ENCODE peak calls at places on chromosome 4, in four cellular contexts. O, A, M and I are unnamed samples.

GRCh38 chr4:57114973-57115372 is 4.8 kb upstream of the IGFBP7 start:
- DNase-seq in O (no peak), A (no peak), M (no peak), I (no peak)

GRCh38 chr4:124903995-124904722 is 191.6 kb upstream of the ANKRD50 start:
- DNase-seq in O (no peak), A (no peak), M (no peak), I (no peak)

GRCh38 chr4:158016511-158016910 is 156.3 kb downstream of the GASK1B start:
- DNase-seq in O (no peak), A (no peak), M (no peak), I (no peak)

GRCh38 chr4:159179310-159179958 is 76.6 kb downstream of the RAPGEF2 start:
- DNase-seq in O (no peak), A (no peak), M (no peak), I (no peak)

GRCh38 chr4:156475322-156475721 is 496.3 kb downstream of the PDGFC start:
- DNase-seq in O (no peak), A (no peak), M (peak; percentile 15), I (no peak)

GRCh38 chr4:123599061-123599919 is 202.7 kb downstream of the SPRY1 start:
- DNase-seq in O (no peak), A (no peak), M (peak; percentile 95), I (no peak)

GRCh38 chr4:127182687-127183086 is 450.1 kb upstream of the INTU start:
- DNase-seq in O (no peak), A (no peak), M (no peak), I (no peak)

GRCh38 chr4:121277194-121278105 is 103.4 kb downstream of the QRFPR start:
- DNase-seq in O (no peak), A (no peak), M (peak; percentile 27), I (peak; percentile 48)

GRCh38 chr4:6658635-6659075 is 18.2 kb downstream of the MRFAP1 start:
- DNase-seq in O (no peak), A (no peak), M (no peak), I (no peak)

GRCh38 chr4:158769175-158769831 is 477 bp downstream of the FNIP2 start:
- DNase-seq in O (no peak), A (peak; percentile 49), M (no peak), I (peak; percentile 19)

GRCh38 chr4:36320130-36320902 is 38.9 kb downstream of the DTHD1 start:
- DNase-seq in O (peak; percentile 54), A (no peak), M (no peak), I (no peak)

GRCh38 chr4:145882594-145882993 is 56.0 kb downstream of the ZNF827 start:
- DNase-seq in O (no peak), A (no peak), M (no peak), I (no peak)

GRCh38 chr4:152089564-152089963 is 328.8 kb upstream of the GATB start:
- DNase-seq in O (no peak), A (no peak), M (no peak), I (no peak)

GRCh38 chr4:95317124-95317820 is 231.5 kb downstream of the UNC5C start:
- DNase-seq in O (no peak), A (no peak), M (no peak), I (no peak)

GRCh38 chr4:152776352-152776751 is 3.2 kb downstream of the TIGD4 start:
- DNase-seq in O (no peak), A (no peak), M (no peak), I (no peak)

GRCh38 chr4:84804126-84804525 is 162.4 kb downstream of the WDFY3 start:
- DNase-seq in O (no peak), A (no peak), M (no peak), I (no peak)

GRCh38 chr4:44725861-44726820 is at the start of gene GNPDA2:
- DNase-seq in O (peak; percentile 50), A (peak; percentile 96), M (peak; percentile 85), I (peak; percentile 86)

GRCh38 chr4:174284181-174284886 is 623 bp downstream of the CEP44 start:
- DNase-seq in O (no peak), A (no peak), M (peak; percentile 58), I (peak; percentile 68)

GRCh38 chr4:152950402-152951274 is 14.5 kb downstream of the FHDC1 start:
- DNase-seq in O (no peak), A (no peak), M (no peak), I (no peak)

GRCh38 chr4:128337863-128338262 is 50.2 kb upstream of the PGRMC2 start:
- DNase-seq in O (no peak), A (no peak), M (no peak), I (no peak)

GRCh38 chr4:137238456-137238855 is 293.8 kb downstream of the PCDH18 start:
- DNase-seq in O (no peak), A (no peak), M (no peak), I (no peak)

GRCh38 chr4:2689114-2689513 is 67.0 kb downstream of the TNIP2 start:
- DNase-seq in O (no peak), A (no peak), M (no peak), I (no peak)

GRCh38 chr4:53804719-53805118 is 213.4 kb upstream of the LNX1 start:
- DNase-seq in O (peak; percentile 12), A (peak; percentile 36), M (peak; percentile 27), I (peak; percentile 34)

GRCh38 chr4:156168288-156168687 is 214.6 kb upstream of the CTSO start:
- DNase-seq in O (no peak), A (no peak), M (no peak), I (no peak)

GRCh38 chr4:99468891-99469290 is 33.7 kb upstream of the ADH7 start:
- DNase-seq in O (no peak), A (no peak), M (no peak), I (no peak)

GRCh38 chr4:44583393-44583792 is 68.0 kb downstream of the YIPF7 start:
- DNase-seq in O (no peak), A (no peak), M (no peak), I (peak; percentile 4)

GRCh38 chr4:120331486-120332281 is 265.0 kb upstream of the MAD2L1 start:
- DNase-seq in O (no peak), A (no peak), M (no peak), I (no peak)

GRCh38 chr4:180060159-180060889 is 2182.9 kb upstream of the TENM3 start:
- DNase-seq in O (no peak), A (no peak), M (no peak), I (peak; percentile 23)

GRCh38 chr4:86891785-86892638 is at the start of gene C4orf36:
- DNase-seq in O (no peak), A (peak; percentile 56), M (no peak), I (peak; percentile 38)

GRCh38 chr4:65561164-65561563 is 109.1 kb downstream of the EPHA5 start:
- DNase-seq in O (no peak), A (no peak), M (no peak), I (no peak)

GRCh38 chr4:126445596-126445995 is 1130.8 kb downstream of the FAT4 start:
- DNase-seq in O (no peak), A (no peak), M (no peak), I (no peak)

GRCh38 chr4:7892212-7893019 is 47.2 kb downstream of the AFAP1 start:
- DNase-seq in O (no peak), A (no peak), M (no peak), I (peak; percentile 36)

GRCh38 chr4:28565434-28565833 is 1704.8 kb downstream of the STIM2 start:
- DNase-seq in O (no peak), A (no peak), M (no peak), I (no peak)

GRCh38 chr4:80215449-80216052 is 18.2 kb downstream of the PRDM8 start:
- DNase-seq in O (no peak), A (peak; percentile 24), M (peak; percentile 1), I (no peak)

DNA sequence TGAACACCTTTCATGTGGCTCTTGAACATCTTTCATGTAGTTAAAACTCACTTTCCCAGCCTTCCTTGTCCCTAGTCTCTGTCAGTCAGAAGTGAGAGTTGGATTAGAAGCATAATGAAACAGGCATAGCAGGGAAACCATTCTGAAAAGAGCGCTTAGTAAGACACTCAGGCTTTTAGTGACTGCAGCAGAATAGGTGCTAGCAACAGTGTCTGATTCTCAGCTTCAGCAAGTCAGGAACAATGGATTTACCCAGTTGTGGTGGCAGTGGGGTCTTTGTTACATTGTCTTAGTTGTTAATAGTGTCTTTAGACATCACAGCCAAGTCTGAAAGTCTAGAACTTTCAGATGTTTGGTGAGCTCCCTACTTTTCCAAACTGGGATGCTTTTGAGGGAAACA is 177.1 kb upstream of the PCDH7 start:
- DNase-seq in O (no peak), A (no peak), M (no peak), I (no peak)
- H3K4me1 ChIP-seq in O (no peaks in the 10 kb centered on the region), A (no peaks in the 10 kb centered on the region), M (no peaks in the 10 kb centered on the region), I (no peaks in the 10 kb centered on the region)

DNA sequence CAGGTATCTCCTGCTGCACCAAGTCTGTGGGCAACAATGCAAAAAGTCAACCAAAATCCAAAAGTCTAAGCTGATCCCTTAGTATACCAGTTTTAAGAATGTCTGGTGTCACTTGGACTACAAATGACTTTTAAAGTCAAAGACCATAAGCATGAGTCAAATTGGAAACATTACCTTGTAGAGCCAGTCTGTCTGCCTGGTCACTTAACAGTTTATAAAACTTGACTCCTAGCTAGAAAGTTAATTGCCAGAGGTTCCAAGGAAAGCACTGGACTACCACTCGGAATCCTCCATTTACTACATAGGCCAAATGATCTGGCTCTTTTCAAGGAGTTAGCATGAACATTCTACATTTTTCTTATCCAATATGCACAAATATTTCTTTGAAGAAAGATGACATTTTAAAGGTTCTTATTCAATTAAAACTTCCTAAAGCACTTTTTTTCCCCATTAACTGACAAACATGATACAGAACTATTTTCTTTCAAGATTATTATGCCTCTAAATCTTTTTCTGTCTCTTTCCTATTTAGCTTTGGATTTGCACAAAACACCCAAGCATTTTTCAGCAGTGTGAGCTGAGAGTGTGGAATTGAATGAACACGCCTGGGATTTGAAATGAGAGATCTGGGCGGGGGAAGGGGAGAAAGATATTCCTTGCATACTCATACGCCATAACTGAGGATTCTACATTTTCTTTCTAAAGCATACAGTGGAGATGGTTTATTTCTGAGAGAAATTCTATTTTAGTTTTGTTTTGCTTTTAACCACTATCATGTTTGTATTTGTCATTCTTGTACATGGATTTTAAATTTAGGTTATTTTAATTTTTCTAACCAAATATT is 188.4 kb downstream of the SHROOM3 start:
- DNase-seq in O (no peak), A (no peak), M (no peak), I (no peak)
- TF ChIP-seq POLR2AphosphoS2 in O (no peak), A (no peak), M (no peak), I (no peak)

DNA sequence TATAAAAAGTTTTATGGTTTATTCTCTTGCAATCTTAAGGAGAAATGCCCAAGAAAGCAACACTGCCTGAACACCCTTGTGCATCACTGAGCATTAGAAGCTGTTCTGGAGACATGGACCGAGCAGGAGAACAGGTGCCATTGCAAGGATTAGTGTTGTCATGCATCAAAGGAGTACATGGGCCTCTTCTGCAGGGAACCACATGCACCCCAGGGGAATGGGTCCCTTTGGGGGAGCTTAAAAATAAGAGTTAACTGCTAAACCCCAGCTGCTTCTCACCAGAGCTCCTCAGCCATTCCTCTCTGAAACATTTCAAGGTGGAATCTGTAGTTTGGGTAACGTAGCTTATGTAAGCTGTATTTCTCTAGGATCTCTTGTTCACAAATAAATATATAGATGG is 353.0 kb upstream of the SLC7A11 start:
- DNase-seq in O (no peak), A (no peak), M (no peak), I (no peak)
- H3K4me1 ChIP-seq in O (no peaks in the 10 kb centered on the region), A (no peaks in the 10 kb centered on the region), M (no peaks in the 10 kb centered on the region), I (no peaks in the 10 kb centered on the region)

DNA sequence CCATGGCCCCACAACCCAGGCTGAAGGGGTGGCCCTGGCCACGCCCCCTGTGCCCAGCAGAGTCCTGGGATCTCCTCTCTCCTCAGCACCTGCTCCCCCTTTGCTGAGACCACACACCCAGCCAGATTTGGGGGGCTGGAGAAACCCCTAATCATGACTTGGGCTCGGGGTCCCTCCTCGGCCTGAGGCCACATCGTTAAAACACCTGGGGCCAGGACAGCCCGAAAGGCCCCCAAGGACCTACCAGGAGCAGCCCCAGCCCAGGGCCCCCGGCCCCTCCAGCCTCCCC is 116.7 kb downstream of the FAM53A start:
- DNase-seq in O (no peak), A (no peak), M (no peak), I (no peak)
- TF ChIP-seq POLR2AphosphoS2 in O (no peak), A (no peak), M (no peak), I (no peak)

GRCh38 chr4:1075266-1075665 is 38.1 kb downstream of the RNF212 start:
- DNase-seq in O (no peak), A (no peak), M (no peak), I (no peak)
- H3K4me1 ChIP-seq in O (no peaks in the 10 kb centered on the region), A (peaks cover 5% of the 10 kb centered on the region), M (peaks cover 11% of the 10 kb centered on the region), I (no peaks in the 10 kb centered on the region)